ENCODE peak calls at places on chromosomes 3 and 15, in six cellular contexts. One of them, this sample, is unnamed.

GRCh38 chr15:62149729-62150128 is 15.4 kb downstream of the C2CD4B start:
- DNase-seq in thoracic aorta: no peak
- DNase-seq in heart left ventricle: no peak
- DNase-seq in fibroblast of the aortic adventitia: no peak
- DNase-seq in stimulated activated naive CD8-positive, alpha-beta T cell treated with anti-CD3 and anti-CD28 coated beads, Interleukin-15, amount 100 ng/mL, for 72 hours: no peak
- DNase-seq in A172: no peak
- DNase-seq in this sample: no peak

GRCh38 chr3:150035400-150035799 is 64.7 kb upstream of the PFN2 start:
- DNase-seq in thoracic aorta: no peak
- DNase-seq in heart left ventricle: no peak
- DNase-seq in fibroblast of the aortic adventitia: no peak
- DNase-seq in stimulated activated naive CD8-positive, alpha-beta T cell treated with anti-CD3 and anti-CD28 coated beads, Interleukin-15, amount 100 ng/mL, for 72 hours: no peak
- DNase-seq in A172: no peak
- DNase-seq in this sample: no peak

GRCh38 chr15:36359286-36359685 is 220.1 kb upstream of the CDIN1 start:
- DNase-seq in thoracic aorta: no peak
- DNase-seq in heart left ventricle: no peak
- DNase-seq in fibroblast of the aortic adventitia: no peak
- DNase-seq in stimulated activated naive CD8-positive, alpha-beta T cell treated with anti-CD3 and anti-CD28 coated beads, Interleukin-15, amount 100 ng/mL, for 72 hours: no peak
- DNase-seq in A172: peak
- DNase-seq in this sample: no peak

GRCh38 chr15:50281427-50281826 is 15.9 kb upstream of the HDC start:
- DNase-seq in thoracic aorta: no peak
- DNase-seq in heart left ventricle: no peak
- DNase-seq in fibroblast of the aortic adventitia: no peak
- DNase-seq in stimulated activated naive CD8-positive, alpha-beta T cell treated with anti-CD3 and anti-CD28 coated beads, Interleukin-15, amount 100 ng/mL, for 72 hours: no peak
- DNase-seq in A172: no peak
- DNase-seq in this sample: no peak

GRCh38 chr3:140911822-140912221 is 29.8 kb upstream of the SLC25A36 start:
- DNase-seq in thoracic aorta: no peak
- DNase-seq in heart left ventricle: no peak
- DNase-seq in fibroblast of the aortic adventitia: no peak
- DNase-seq in stimulated activated naive CD8-positive, alpha-beta T cell treated with anti-CD3 and anti-CD28 coated beads, Interleukin-15, amount 100 ng/mL, for 72 hours: no peak
- DNase-seq in A172: no peak
- DNase-seq in this sample: no peak

GRCh38 chr3:185756477-185756876 is 68.4 kb downstream of the IGF2BP2 start:
- DNase-seq in thoracic aorta: no peak
- DNase-seq in heart left ventricle: no peak
- DNase-seq in fibroblast of the aortic adventitia: no peak
- DNase-seq in stimulated activated naive CD8-positive, alpha-beta T cell treated with anti-CD3 and anti-CD28 coated beads, Interleukin-15, amount 100 ng/mL, for 72 hours: no peak
- DNase-seq in A172: no peak
- DNase-seq in this sample: no peak

GRCh38 chr15:89221543-89221942 is at the start of gene RLBP1:
- DNase-seq in thoracic aorta: no peak
- DNase-seq in heart left ventricle: no peak
- DNase-seq in fibroblast of the aortic adventitia: no peak
- DNase-seq in stimulated activated naive CD8-positive, alpha-beta T cell treated with anti-CD3 and anti-CD28 coated beads, Interleukin-15, amount 100 ng/mL, for 72 hours: no peak
- DNase-seq in A172: no peak
- DNase-seq in this sample: no peak

GRCh38 chr3:82496890-82497560 is 735.6 kb upstream of the GBE1 start:
- DNase-seq in thoracic aorta: no peak
- DNase-seq in heart left ventricle: no peak
- DNase-seq in fibroblast of the aortic adventitia: no peak
- DNase-seq in stimulated activated naive CD8-positive, alpha-beta T cell treated with anti-CD3 and anti-CD28 coated beads, Interleukin-15, amount 100 ng/mL, for 72 hours: no peak
- DNase-seq in A172: no peak
- DNase-seq in this sample: no peak

GRCh38 chr3:65946438-65946837 is 92.3 kb downstream of the MAGI1 start:
- DNase-seq in thoracic aorta: no peak
- DNase-seq in heart left ventricle: peak
- DNase-seq in fibroblast of the aortic adventitia: peak
- DNase-seq in stimulated activated naive CD8-positive, alpha-beta T cell treated with anti-CD3 and anti-CD28 coated beads, Interleukin-15, amount 100 ng/mL, for 72 hours: no peak
- DNase-seq in A172: no peak
- DNase-seq in this sample: no peak

GRCh38 chr3:124812291-124813265 is 74.6 kb downstream of the ITGB5 start:
- DNase-seq in thoracic aorta: peak
- DNase-seq in heart left ventricle: peak
- DNase-seq in fibroblast of the aortic adventitia: peak
- DNase-seq in stimulated activated naive CD8-positive, alpha-beta T cell treated with anti-CD3 and anti-CD28 coated beads, Interleukin-15, amount 100 ng/mL, for 72 hours: no peak
- DNase-seq in A172: peak
- DNase-seq in this sample: no peak

GRCh38 chr3:31275038-31275562 is 257.6 kb upstream of the STT3B start:
- DNase-seq in thoracic aorta: no peak
- DNase-seq in heart left ventricle: no peak
- DNase-seq in fibroblast of the aortic adventitia: peak
- DNase-seq in stimulated activated naive CD8-positive, alpha-beta T cell treated with anti-CD3 and anti-CD28 coated beads, Interleukin-15, amount 100 ng/mL, for 72 hours: no peak
- DNase-seq in A172: peak
- DNase-seq in this sample: peak

GRCh38 chr3:115986555-115987207 is 363.4 kb downstream of the GAP43 start:
- DNase-seq in thoracic aorta: no peak
- DNase-seq in heart left ventricle: no peak
- DNase-seq in fibroblast of the aortic adventitia: peak
- DNase-seq in stimulated activated naive CD8-positive, alpha-beta T cell treated with anti-CD3 and anti-CD28 coated beads, Interleukin-15, amount 100 ng/mL, for 72 hours: no peak
- DNase-seq in A172: peak
- DNase-seq in this sample: no peak

GRCh38 chr3:48695113-48695753 is 9.5 kb upstream of the NCKIPSD start:
- DNase-seq in thoracic aorta: no peak
- DNase-seq in heart left ventricle: peak
- DNase-seq in fibroblast of the aortic adventitia: peak
- DNase-seq in stimulated activated naive CD8-positive, alpha-beta T cell treated with anti-CD3 and anti-CD28 coated beads, Interleukin-15, amount 100 ng/mL, for 72 hours: no peak
- DNase-seq in A172: peak
- DNase-seq in this sample: no peak

GRCh38 chr15:50358805-50359204 is 3.8 kb upstream of the GABPB1 start:
- DNase-seq in thoracic aorta: no peak
- DNase-seq in heart left ventricle: no peak
- DNase-seq in fibroblast of the aortic adventitia: peak
- DNase-seq in stimulated activated naive CD8-positive, alpha-beta T cell treated with anti-CD3 and anti-CD28 coated beads, Interleukin-15, amount 100 ng/mL, for 72 hours: peak
- DNase-seq in A172: peak
- DNase-seq in this sample: peak

GRCh38 chr3:156449712-156450574 is 105.0 kb downstream of the SSR3 start:
- DNase-seq in thoracic aorta: no peak
- DNase-seq in heart left ventricle: no peak
- DNase-seq in fibroblast of the aortic adventitia: peak
- DNase-seq in stimulated activated naive CD8-positive, alpha-beta T cell treated with anti-CD3 and anti-CD28 coated beads, Interleukin-15, amount 100 ng/mL, for 72 hours: no peak
- DNase-seq in A172: peak
- DNase-seq in this sample: no peak

GRCh38 chr15:70853855-70854668 is at the start of gene LARP6:
- DNase-seq in thoracic aorta: no peak
- DNase-seq in heart left ventricle: peak
- DNase-seq in fibroblast of the aortic adventitia: peak
- DNase-seq in stimulated activated naive CD8-positive, alpha-beta T cell treated with anti-CD3 and anti-CD28 coated beads, Interleukin-15, amount 100 ng/mL, for 72 hours: peak
- DNase-seq in A172: no peak
- DNase-seq in this sample: peak

GRCh38 chr3:182464513-182465145 is 328.7 kb upstream of the ATP11B start:
- DNase-seq in thoracic aorta: no peak
- DNase-seq in heart left ventricle: no peak
- DNase-seq in fibroblast of the aortic adventitia: no peak
- DNase-seq in stimulated activated naive CD8-positive, alpha-beta T cell treated with anti-CD3 and anti-CD28 coated beads, Interleukin-15, amount 100 ng/mL, for 72 hours: no peak
- DNase-seq in A172: no peak
- DNase-seq in this sample: no peak

GRCh38 chr3:4680881-4681300 is 187.7 kb downstream of the ITPR1 start:
- DNase-seq in thoracic aorta: no peak
- DNase-seq in heart left ventricle: no peak
- DNase-seq in fibroblast of the aortic adventitia: no peak
- DNase-seq in stimulated activated naive CD8-positive, alpha-beta T cell treated with anti-CD3 and anti-CD28 coated beads, Interleukin-15, amount 100 ng/mL, for 72 hours: no peak
- DNase-seq in A172: peak
- DNase-seq in this sample: no peak

GRCh38 chr3:139430467-139430866 is 41.0 kb upstream of the COPB2 start:
- DNase-seq in thoracic aorta: no peak
- DNase-seq in heart left ventricle: no peak
- DNase-seq in fibroblast of the aortic adventitia: no peak
- DNase-seq in stimulated activated naive CD8-positive, alpha-beta T cell treated with anti-CD3 and anti-CD28 coated beads, Interleukin-15, amount 100 ng/mL, for 72 hours: no peak
- DNase-seq in A172: no peak
- DNase-seq in this sample: no peak

GRCh38 chr3:11010406-11011165 is 18.0 kb downstream of the SLC6A1 start:
- DNase-seq in thoracic aorta: no peak
- DNase-seq in heart left ventricle: no peak
- DNase-seq in fibroblast of the aortic adventitia: no peak
- DNase-seq in stimulated activated naive CD8-positive, alpha-beta T cell treated with anti-CD3 and anti-CD28 coated beads, Interleukin-15, amount 100 ng/mL, for 72 hours: no peak
- DNase-seq in A172: no peak
- DNase-seq in this sample: no peak

GRCh38 chr3:123113889-123114450 is 47.1 kb downstream of the PDIA5 start:
- DNase-seq in thoracic aorta: no peak
- DNase-seq in heart left ventricle: no peak
- DNase-seq in fibroblast of the aortic adventitia: no peak
- DNase-seq in stimulated activated naive CD8-positive, alpha-beta T cell treated with anti-CD3 and anti-CD28 coated beads, Interleukin-15, amount 100 ng/mL, for 72 hours: no peak
- DNase-seq in A172: peak
- DNase-seq in this sample: no peak

GRCh38 chr15:60326824-60327654 is 70.7 kb downstream of the ANXA2 start:
- DNase-seq in thoracic aorta: no peak
- DNase-seq in heart left ventricle: no peak
- DNase-seq in fibroblast of the aortic adventitia: peak
- DNase-seq in stimulated activated naive CD8-positive, alpha-beta T cell treated with anti-CD3 and anti-CD28 coated beads, Interleukin-15, amount 100 ng/mL, for 72 hours: peak
- DNase-seq in A172: peak
- DNase-seq in this sample: peak

GRCh38 chr15:95259513-95259912 is 1028.2 kb downstream of the MCTP2 start:
- DNase-seq in thoracic aorta: peak
- DNase-seq in heart left ventricle: peak
- DNase-seq in fibroblast of the aortic adventitia: peak
- DNase-seq in stimulated activated naive CD8-positive, alpha-beta T cell treated with anti-CD3 and anti-CD28 coated beads, Interleukin-15, amount 100 ng/mL, for 72 hours: peak
- DNase-seq in A172: peak
- DNase-seq in this sample: peak

GRCh38 chr3:196513697-196514349 is 1.3 kb downstream of the SMCO1 start:
- DNase-seq in thoracic aorta: no peak
- DNase-seq in heart left ventricle: no peak
- DNase-seq in fibroblast of the aortic adventitia: peak
- DNase-seq in stimulated activated naive CD8-positive, alpha-beta T cell treated with anti-CD3 and anti-CD28 coated beads, Interleukin-15, amount 100 ng/mL, for 72 hours: no peak
- DNase-seq in A172: peak
- DNase-seq in this sample: no peak

GRCh38 chr15:71800835-71801745 is 9.3 kb upstream of the NR2E3 start:
- DNase-seq in thoracic aorta: no peak
- DNase-seq in heart left ventricle: no peak
- DNase-seq in fibroblast of the aortic adventitia: peak
- DNase-seq in stimulated activated naive CD8-positive, alpha-beta T cell treated with anti-CD3 and anti-CD28 coated beads, Interleukin-15, amount 100 ng/mL, for 72 hours: no peak
- DNase-seq in A172: peak
- DNase-seq in this sample: peak

GRCh38 chr15:73838795-73839565 is 34.4 kb upstream of the TBC1D21 start:
- DNase-seq in thoracic aorta: no peak
- DNase-seq in heart left ventricle: peak
- DNase-seq in fibroblast of the aortic adventitia: no peak
- DNase-seq in stimulated activated naive CD8-positive, alpha-beta T cell treated with anti-CD3 and anti-CD28 coated beads, Interleukin-15, amount 100 ng/mL, for 72 hours: no peak
- DNase-seq in A172: peak
- DNase-seq in this sample: peak

GRCh38 chr3:53473422-53473821 is 21.0 kb upstream of the CACNA1D start:
- DNase-seq in thoracic aorta: no peak
- DNase-seq in heart left ventricle: no peak
- DNase-seq in fibroblast of the aortic adventitia: no peak
- DNase-seq in stimulated activated naive CD8-positive, alpha-beta T cell treated with anti-CD3 and anti-CD28 coated beads, Interleukin-15, amount 100 ng/mL, for 72 hours: no peak
- DNase-seq in A172: no peak
- DNase-seq in this sample: no peak

GRCh38 chr15:48059786-48060185 is 61.0 kb upstream of the SLC24A5 start:
- DNase-seq in thoracic aorta: peak
- DNase-seq in heart left ventricle: peak
- DNase-seq in fibroblast of the aortic adventitia: peak
- DNase-seq in stimulated activated naive CD8-positive, alpha-beta T cell treated with anti-CD3 and anti-CD28 coated beads, Interleukin-15, amount 100 ng/mL, for 72 hours: no peak
- DNase-seq in A172: no peak
- DNase-seq in this sample: peak

GRCh38 chr3:33578325-33579180 is 138.3 kb upstream of the UBP1 start:
- DNase-seq in thoracic aorta: no peak
- DNase-seq in heart left ventricle: no peak
- DNase-seq in fibroblast of the aortic adventitia: peak
- DNase-seq in stimulated activated naive CD8-positive, alpha-beta T cell treated with anti-CD3 and anti-CD28 coated beads, Interleukin-15, amount 100 ng/mL, for 72 hours: no peak
- DNase-seq in A172: peak
- DNase-seq in this sample: no peak

GRCh38 chr3:170109579-170110293 is 71.8 kb downstream of the PHC3 start:
- DNase-seq in thoracic aorta: no peak
- DNase-seq in heart left ventricle: no peak
- DNase-seq in fibroblast of the aortic adventitia: no peak
- DNase-seq in stimulated activated naive CD8-positive, alpha-beta T cell treated with anti-CD3 and anti-CD28 coated beads, Interleukin-15, amount 100 ng/mL, for 72 hours: no peak
- DNase-seq in A172: no peak
- DNase-seq in this sample: no peak

GRCh38 chr3:155270063-155270462 is 23.4 kb downstream of the STRIT1 start:
- DNase-seq in thoracic aorta: no peak
- DNase-seq in heart left ventricle: no peak
- DNase-seq in fibroblast of the aortic adventitia: no peak
- DNase-seq in stimulated activated naive CD8-positive, alpha-beta T cell treated with anti-CD3 and anti-CD28 coated beads, Interleukin-15, amount 100 ng/mL, for 72 hours: no peak
- DNase-seq in A172: no peak
- DNase-seq in this sample: no peak

GRCh38 chr15:79370716-79371115 is 59.8 kb downstream of the TMED3 start:
- DNase-seq in thoracic aorta: no peak
- DNase-seq in heart left ventricle: no peak
- DNase-seq in fibroblast of the aortic adventitia: peak
- DNase-seq in stimulated activated naive CD8-positive, alpha-beta T cell treated with anti-CD3 and anti-CD28 coated beads, Interleukin-15, amount 100 ng/mL, for 72 hours: no peak
- DNase-seq in A172: no peak
- DNase-seq in this sample: no peak

GRCh38 chr15:39219608-39220007 is 361.3 kb upstream of the THBS1 start:
- DNase-seq in thoracic aorta: no peak
- DNase-seq in heart left ventricle: no peak
- DNase-seq in fibroblast of the aortic adventitia: no peak
- DNase-seq in stimulated activated naive CD8-positive, alpha-beta T cell treated with anti-CD3 and anti-CD28 coated beads, Interleukin-15, amount 100 ng/mL, for 72 hours: no peak
- DNase-seq in A172: no peak
- DNase-seq in this sample: no peak

GRCh38 chr3:39350714-39351113 is 21.2 kb downstream of the CCR8 start:
- DNase-seq in thoracic aorta: no peak
- DNase-seq in heart left ventricle: no peak
- DNase-seq in fibroblast of the aortic adventitia: no peak
- DNase-seq in stimulated activated naive CD8-positive, alpha-beta T cell treated with anti-CD3 and anti-CD28 coated beads, Interleukin-15, amount 100 ng/mL, for 72 hours: no peak
- DNase-seq in A172: no peak
- DNase-seq in this sample: no peak

GRCh38 chr3:150385296-150386242 is 22.5 kb upstream of the TSC22D2 start:
- DNase-seq in thoracic aorta: no peak
- DNase-seq in heart left ventricle: no peak
- DNase-seq in fibroblast of the aortic adventitia: no peak
- DNase-seq in stimulated activated naive CD8-positive, alpha-beta T cell treated with anti-CD3 and anti-CD28 coated beads, Interleukin-15, amount 100 ng/mL, for 72 hours: peak
- DNase-seq in A172: no peak
- DNase-seq in this sample: no peak

This sample was measured in adrenal gland.